ENCODE peak calls at places on chromosomes 7 and 10, in five cellular contexts. D is psoas muscle, Y is astrocyte, R is body of pancreas, K is prostate gland. A is an unnamed sample.

GRCh38 chr7:30713397-30713796 is 31.1 kb upstream of the CRHR2 start:
- DNase-seq in D (no peak), R (no peak), K (no peak), Y (no peak), A (no peak)

GRCh38 chr10:55233505-55233904 is 432.5 kb upstream of the PCDH15 start:
- DNase-seq in D (no peak), R (no peak), Y (no peak), K (no peak), A (no peak)

GRCh38 chr10:117667831-117668230 is 125.3 kb downstream of the EMX2 start:
- DNase-seq in Y (no peak), D (no peak), K (no peak), R (no peak), A (no peak)

GRCh38 chr7:2209146-2209960 is 23.4 kb downstream of the MAD1L1 start:
- DNase-seq in K (peak; percentile 61), R (peak; percentile 63), D (peak; percentile 75), Y (peak; percentile 40), A (peak; percentile 77)

GRCh38 chr7:54955296-54955695 is 63.5 kb upstream of the EGFR start:
- DNase-seq in D (no peak), R (no peak), K (no peak), Y (no peak), A (no peak)

GRCh38 chr7:27171636-27172387 is 2.3 kb downstream of the HOXA10 start:
- DNase-seq in Y (no peak), R (no peak), K (no peak), D (no peak), A (peak; percentile 54)

GRCh38 chr10:15088428-15089261 is at the start of gene ACBD7:
- DNase-seq in R (peak; percentile 86), Y (peak; percentile 51), D (peak; percentile 80), K (peak; percentile 67), A (peak; percentile 81)

GRCh38 chr10:127884501-127884900 is 8.2 kb downstream of the CLRN3 start:
- DNase-seq in D (no peak), R (no peak), K (no peak), Y (no peak), A (no peak)

GRCh38 chr10:95242581-95243317 is 48.1 kb downstream of the PDLIM1 start:
- DNase-seq in K (no peak), Y (no peak), R (peak; percentile 72), D (no peak), A (no peak)

GRCh38 chr7:131000389-131000788 is 266.4 kb upstream of the KLF14 start:
- DNase-seq in Y (no peak), D (no peak), K (no peak), R (no peak), A (no peak)
- H3K4me1 ChIP-seq in Y (peaks cover 30% of the 10 kb centered on the region), D (peaks cover 60% of the 10 kb centered on the region), K (peaks cover 15% of the 10 kb centered on the region), R (peaks cover 52% of the 10 kb centered on the region), A (peaks cover 45% of the 10 kb centered on the region)

GRCh38 chr7:123352226-123352550 is 152.4 kb upstream of the SLC13A1 start:
- DNase-seq in D (no peak), Y (no peak), R (no peak), K (no peak), A (no peak)

GRCh38 chr7:123346771-123347170 is 147.0 kb upstream of the SLC13A1 start:
- DNase-seq in Y (no peak), K (no peak), D (no peak), R (no peak), A (no peak)

GRCh38 chr7:123351506-123352225 is 151.9 kb upstream of the SLC13A1 start:
- DNase-seq in Y (no peak), K (no peak), D (no peak), R (no peak), A (no peak)

GRCh38 chr7:123351027-123351426 is 151.3 kb upstream of the SLC13A1 start:
- DNase-seq in D (no peak), R (no peak), Y (no peak), K (no peak), A (no peak)

GRCh38 chr7:123348700-123349099 is 148.9 kb upstream of the SLC13A1 start:
- DNase-seq in Y (no peak), D (no peak), R (no peak), K (no peak), A (no peak)
- H3K27ac ChIP-seq in Y (no peak overlapping the region), D (no peak overlapping the region), R (no peak overlapping the region), K (no peak overlapping the region), A (no peak overlapping the region)

DNA sequence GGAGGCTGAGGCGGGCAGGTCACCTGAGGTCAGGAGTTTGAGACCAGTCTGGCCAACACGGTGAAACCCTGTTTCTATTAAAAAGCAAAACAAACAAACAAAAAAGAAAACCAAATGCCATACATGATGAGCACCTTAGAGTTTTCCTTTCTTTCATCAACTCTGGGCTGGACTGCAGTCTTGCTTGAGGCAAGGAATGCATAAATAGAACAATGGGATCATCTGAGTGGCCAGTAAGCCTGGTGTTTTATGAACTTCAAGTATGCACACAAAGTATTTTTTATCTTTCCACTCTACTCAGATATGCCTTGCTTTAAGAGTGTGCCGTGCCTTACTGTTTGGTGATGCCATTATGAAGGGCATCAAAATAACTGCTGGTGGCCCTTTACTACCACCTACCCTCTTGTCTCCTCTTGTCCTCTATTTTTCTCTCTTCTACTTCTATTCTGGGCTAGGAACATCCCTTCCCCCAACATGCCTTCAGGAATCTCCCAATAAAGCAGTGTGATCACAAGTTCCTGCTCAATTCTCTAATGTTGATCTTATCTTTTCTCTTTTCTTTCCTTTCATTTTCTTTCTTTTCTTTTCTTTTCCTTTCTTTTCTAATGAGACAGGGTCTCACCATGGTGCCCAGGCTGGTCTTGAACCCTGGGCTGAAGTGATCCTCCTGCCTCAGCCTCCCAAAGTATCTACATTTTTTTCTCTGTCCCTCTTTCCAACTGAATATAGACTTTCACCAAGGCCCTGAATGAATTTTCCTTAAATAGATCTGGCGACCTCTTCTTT is 10.2 kb downstream of the SCD start:
- DNase-seq in R (no peak), Y (no peak), D (no peak), K (no peak), A (no peak)
- H3K36me3 ChIP-seq in R (no peaks in the 10 kb centered on the region), Y (peaks cover 84% of the 10 kb centered on the region), D (no peaks in the 10 kb centered on the region), K (no peaks in the 10 kb centered on the region), A (peaks cover 40% of the 10 kb centered on the region)

DNA sequence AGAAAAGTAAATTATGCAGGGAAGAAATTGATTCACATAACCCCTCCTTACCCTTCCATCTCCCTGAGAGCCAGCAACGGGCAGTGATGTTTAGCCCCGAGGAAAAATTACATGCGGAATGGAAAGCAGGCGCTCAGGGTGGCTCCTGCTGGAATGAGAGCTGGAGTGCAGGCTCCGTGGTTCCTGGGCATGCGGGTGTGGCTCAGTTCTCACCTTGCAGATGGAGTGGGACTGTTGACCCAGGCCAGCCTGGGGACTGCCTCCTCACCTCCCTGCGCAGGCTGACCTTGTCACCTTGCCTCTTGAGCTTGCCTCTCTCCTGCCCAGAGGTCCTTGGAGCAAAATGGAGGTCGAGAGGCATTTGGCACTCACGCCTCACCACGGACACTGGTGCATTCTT is 83.3 kb upstream of the PPIF start:
- DNase-seq in K (no peak), R (no peak), Y (no peak), D (no peak), A (no peak)
- H3K4me1 ChIP-seq in K (peaks cover 15% of the 10 kb centered on the region), R (peaks cover 53% of the 10 kb centered on the region), Y (peaks cover 46% of the 10 kb centered on the region), D (peaks cover 36% of the 10 kb centered on the region), A (peaks cover 46% of the 10 kb centered on the region)

GRCh38 chr10:46553238-46554049 is 3.0 kb downstream of the GPRIN2 start:
- DNase-seq in Y (no peak), D (peak; percentile 14), K (peak; percentile 3), R (peak; percentile 4), A (peak; percentile 46)

GRCh38 chr10:46552526-46553237 is 3.8 kb downstream of the GPRIN2 start:
- DNase-seq in K (peak; percentile 77), Y (no peak), D (peak; percentile 3), R (no peak), A (peak; percentile 14)

GRCh38 chr10:46555366-46555712 is 1.1 kb downstream of the GPRIN2 start:
- DNase-seq in K (peak; percentile 8), R (peak; percentile 23), D (no peak), Y (no peak), A (no peak)

GRCh38 chr10:46555713-46556514 is 544 bp downstream of the GPRIN2 start:
- DNase-seq in D (peak; percentile 5), Y (no peak), K (peak; percentile 6), R (peak; percentile 56), A (peak; percentile 84)

DNA sequence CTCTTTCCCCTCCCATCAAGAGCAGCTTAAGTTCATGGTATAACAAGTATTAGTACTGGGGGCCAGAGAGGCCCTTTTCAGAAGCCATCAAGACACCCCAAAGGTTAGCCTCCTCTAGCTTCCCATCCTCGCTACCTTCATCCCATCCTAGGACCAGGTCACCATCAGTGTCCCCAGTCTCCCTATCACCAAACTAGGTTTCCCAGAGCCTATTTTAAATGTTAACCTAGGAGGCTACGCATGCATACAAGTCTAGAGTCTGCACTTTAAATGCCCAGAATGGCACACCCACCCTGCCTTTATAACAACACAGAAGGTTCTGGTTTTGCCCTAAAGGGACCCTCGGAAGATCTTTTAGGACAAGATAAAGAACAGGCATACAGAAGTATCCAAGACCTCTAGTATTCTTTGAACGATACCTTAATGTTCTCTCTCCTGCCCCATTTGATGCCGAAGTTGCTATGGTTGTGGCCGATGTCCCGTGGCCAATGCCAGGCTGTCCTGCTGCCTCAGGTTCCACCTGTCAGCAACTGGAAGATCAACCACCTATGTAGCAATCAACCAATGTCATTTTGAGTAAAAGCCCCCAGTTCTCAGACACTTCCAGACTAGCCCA is 2.2 kb downstream of the GPRIN2 start:
- DNase-seq in Y (no peak), D (no peak), R (no peak), K (peak; percentile 3), A (no peak)
- H3K27ac ChIP-seq in Y (no peak overlapping the region), D (no peak overlapping the region), R (no peak overlapping the region), K (no peak overlapping the region), A (no peak overlapping the region)

GRCh38 chr7:22842383-22842903 is 19.8 kb upstream of the TOMM7 start:
- DNase-seq in R (no peak), K (no peak), D (peak; percentile 26), Y (no peak), A (no peak)
- H3K36me3 ChIP-seq in R (no peaks in the 10 kb centered on the region), K (no peaks in the 10 kb centered on the region), D (no peaks in the 10 kb centered on the region), Y (no peaks in the 10 kb centered on the region), A (no peaks in the 10 kb centered on the region)

DNA sequence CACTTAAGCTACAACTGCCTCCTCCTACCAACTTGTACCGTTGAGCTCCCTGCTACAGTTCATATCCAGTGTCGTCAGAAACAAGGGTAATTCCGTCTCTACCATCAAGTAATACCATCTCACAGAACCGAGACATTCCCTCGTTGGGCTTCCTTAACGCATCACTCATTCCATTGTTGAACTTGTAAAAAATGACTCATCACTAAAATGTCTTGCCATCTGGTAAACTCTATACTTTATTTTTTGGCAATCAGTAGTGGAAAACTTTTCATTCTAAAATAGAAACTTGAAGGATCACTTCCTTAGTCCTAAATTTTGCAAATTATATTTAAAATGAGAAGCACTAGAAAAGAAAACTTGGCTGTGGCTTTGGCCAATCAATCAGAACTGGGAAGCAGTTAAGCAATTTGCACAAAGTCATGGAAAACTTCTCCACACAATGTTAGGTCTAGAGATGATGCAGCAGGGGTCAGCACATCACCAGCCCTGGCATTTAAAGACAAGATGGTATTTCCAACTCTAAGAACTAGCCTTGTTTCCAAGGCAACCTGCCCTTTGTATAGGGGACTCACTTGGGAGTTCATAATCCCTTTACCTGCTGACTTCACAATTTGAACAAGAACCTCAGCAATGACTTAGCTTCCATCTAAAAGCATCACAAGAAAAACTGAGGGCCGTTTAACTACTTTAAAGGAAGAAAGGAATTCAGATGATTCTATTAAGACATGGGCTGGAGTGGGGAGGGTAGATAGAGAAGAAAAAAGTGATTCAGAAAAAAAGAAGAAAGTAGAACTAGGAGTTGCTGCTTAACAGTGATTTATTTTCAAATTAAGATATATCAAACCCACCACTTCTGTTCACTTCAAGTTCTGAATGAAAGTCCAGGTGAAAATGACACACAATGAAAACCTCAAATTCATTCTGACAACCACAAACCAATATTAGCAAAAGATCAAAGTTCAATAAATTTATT is 288.1 kb downstream of the PARD3 start:
- DNase-seq in R (no peak), Y (peak; percentile 99), D (no peak), K (no peak), A (no peak)
- H3K4me1 ChIP-seq in R (peaks cover 30% of the 10 kb centered on the region), Y (peaks cover 45% of the 10 kb centered on the region), D (peaks cover 27% of the 10 kb centered on the region), K (no peaks in the 10 kb centered on the region), A (no peaks in the 10 kb centered on the region)